ENCODE peak calls at places on chromosomes 16 and 17, in seven cellular contexts. One of them, this sample, is unnamed.

GRCh38 chr16:2912330-2913199 is 834 bp downstream of the FLYWCH1 start:
- DNase-seq in stimulated activated CD4-positive, alpha-beta T cell treated with anti-CD3 and anti-CD28 coated beads, Interleukin-4, amount 100 ng/mL, for 48 hours: peak
- DNase-seq in COR-L47: no peak
- DNase-seq in non-pigmented ciliary epithelial cell: no peak
- DNase-seq in prostate gland: no peak
- DNase-seq in NCI-H1436: no peak
- DNase-seq in hypothalamus: no peak
- DNase-seq in this sample: no peak

GRCh38 chr16:1915732-1916653 is 2.2 kb downstream of the HS3ST6 start:
- DNase-seq in stimulated activated CD4-positive, alpha-beta T cell treated with anti-CD3 and anti-CD28 coated beads, Interleukin-4, amount 100 ng/mL, for 48 hours: no peak
- DNase-seq in COR-L47: no peak
- DNase-seq in non-pigmented ciliary epithelial cell: no peak
- DNase-seq in prostate gland: no peak
- DNase-seq in NCI-H1436: no peak
- DNase-seq in hypothalamus: no peak
- DNase-seq in this sample: no peak

GRCh38 chr16:46929378-46930332 is 43.8 kb downstream of the DNAJA2 start:
- DNase-seq in stimulated activated CD4-positive, alpha-beta T cell treated with anti-CD3 and anti-CD28 coated beads, Interleukin-4, amount 100 ng/mL, for 48 hours: peak
- DNase-seq in COR-L47: no peak
- DNase-seq in non-pigmented ciliary epithelial cell: peak
- DNase-seq in prostate gland: peak
- DNase-seq in NCI-H1436: peak
- DNase-seq in hypothalamus: peak
- DNase-seq in this sample: no peak

GRCh38 chr16:20620003-20620402 is 43.8 kb upstream of the ACSM2B start:
- DNase-seq in stimulated activated CD4-positive, alpha-beta T cell treated with anti-CD3 and anti-CD28 coated beads, Interleukin-4, amount 100 ng/mL, for 48 hours: no peak
- DNase-seq in COR-L47: no peak
- DNase-seq in non-pigmented ciliary epithelial cell: no peak
- DNase-seq in prostate gland: no peak
- DNase-seq in NCI-H1436: no peak
- DNase-seq in hypothalamus: no peak
- DNase-seq in this sample: no peak

GRCh38 chr17:75774988-75775668 is 9.5 kb upstream of the UNK start:
- DNase-seq in stimulated activated CD4-positive, alpha-beta T cell treated with anti-CD3 and anti-CD28 coated beads, Interleukin-4, amount 100 ng/mL, for 48 hours: no peak
- DNase-seq in COR-L47: peak
- DNase-seq in non-pigmented ciliary epithelial cell: no peak
- DNase-seq in prostate gland: no peak
- DNase-seq in NCI-H1436: no peak
- DNase-seq in hypothalamus: no peak
- DNase-seq in this sample: no peak

GRCh38 chr17:2814499-2815341 is 18.5 kb downstream of the RAP1GAP2 start:
- DNase-seq in stimulated activated CD4-positive, alpha-beta T cell treated with anti-CD3 and anti-CD28 coated beads, Interleukin-4, amount 100 ng/mL, for 48 hours: peak
- DNase-seq in COR-L47: no peak
- DNase-seq in non-pigmented ciliary epithelial cell: no peak
- DNase-seq in prostate gland: no peak
- DNase-seq in NCI-H1436: no peak
- DNase-seq in hypothalamus: no peak
- DNase-seq in this sample: no peak

GRCh38 chr17:74916851-74917199 is 6.2 kb downstream of the USH1G start:
- DNase-seq in stimulated activated CD4-positive, alpha-beta T cell treated with anti-CD3 and anti-CD28 coated beads, Interleukin-4, amount 100 ng/mL, for 48 hours: no peak
- DNase-seq in COR-L47: no peak
- DNase-seq in non-pigmented ciliary epithelial cell: no peak
- DNase-seq in prostate gland: no peak
- DNase-seq in NCI-H1436: no peak
- DNase-seq in hypothalamus: no peak
- DNase-seq in this sample: no peak

GRCh38 chr16:68786685-68787418 is 49.8 kb downstream of the CDH1 start:
- DNase-seq in stimulated activated CD4-positive, alpha-beta T cell treated with anti-CD3 and anti-CD28 coated beads, Interleukin-4, amount 100 ng/mL, for 48 hours: no peak
- DNase-seq in COR-L47: peak
- DNase-seq in non-pigmented ciliary epithelial cell: no peak
- DNase-seq in prostate gland: peak
- DNase-seq in NCI-H1436: peak
- DNase-seq in hypothalamus: no peak
- DNase-seq in this sample: no peak

GRCh38 chr17:8468109-8468508 is 32.4 kb downstream of the NDEL1 start:
- DNase-seq in stimulated activated CD4-positive, alpha-beta T cell treated with anti-CD3 and anti-CD28 coated beads, Interleukin-4, amount 100 ng/mL, for 48 hours: no peak
- DNase-seq in COR-L47: no peak
- DNase-seq in non-pigmented ciliary epithelial cell: no peak
- DNase-seq in prostate gland: no peak
- DNase-seq in NCI-H1436: no peak
- DNase-seq in hypothalamus: no peak
- DNase-seq in this sample: no peak

GRCh38 chr17:43856141-43856540 is 9.2 kb downstream of the CD300LG start:
- DNase-seq in stimulated activated CD4-positive, alpha-beta T cell treated with anti-CD3 and anti-CD28 coated beads, Interleukin-4, amount 100 ng/mL, for 48 hours: no peak
- DNase-seq in COR-L47: no peak
- DNase-seq in non-pigmented ciliary epithelial cell: no peak
- DNase-seq in prostate gland: no peak
- DNase-seq in NCI-H1436: no peak
- DNase-seq in hypothalamus: no peak
- DNase-seq in this sample: no peak

This sample was measured in KG1.